ENCODE peak calls at places on chromosomes 2 and 18, in seven cellular contexts. V is H9, W is IMR-90, N is fibroblast of lung, X is keratinocyte, E is astrocyte, T is SK-N-MC. Q is an unnamed sample.

GRCh38 chr2:68796306-68796905 is 61.8 kb downstream of the ARHGAP25 start:
- DNase-seq in V (no peak), W (peak; percentile 18), N (peak; percentile 23), X (no peak), E (no peak), T (no peak), Q (no peak)

GRCh38 chr2:174066871-174067270 is 101.7 kb upstream of the SP3 start:
- DNase-seq in V (no peak), W (no peak), N (no peak), X (no peak), E (no peak), T (no peak), Q (no peak)

GRCh38 chr2:33086400-33087015 is 139.8 kb downstream of the LTBP1 start:
- DNase-seq in V (no peak), W (peak; percentile 67), N (peak; percentile 71), X (no peak), E (peak; percentile 61), T (no peak), Q (no peak)

GRCh38 chr2:217456016-217456415 is 546.8 kb downstream of the TNS1 start:
- DNase-seq in V (no peak), W (peak; percentile 59), N (no peak), X (no peak), E (peak; percentile 46), T (no peak), Q (no peak)

GRCh38 chr2:239817011-239817490 is 208.1 kb downstream of the NDUFA10 start:
- DNase-seq in V (peak; percentile 16), W (no peak), N (no peak), X (no peak), E (no peak), T (no peak), Q (peak; percentile 37)

GRCh38 chr2:5782103-5782502 is 89.9 kb downstream of the SOX11 start:
- DNase-seq in V (no peak), W (peak; percentile 51), N (peak; percentile 55), X (no peak), E (no peak), T (no peak), Q (no peak)

GRCh38 chr2:184945824-184946223 is 347.5 kb downstream of the ZNF804A start:
- DNase-seq in V (no peak), W (no peak), N (no peak), X (no peak), E (no peak), T (no peak), Q (no peak)

GRCh38 chr2:56465491-56465890 is 281.7 kb downstream of the CCDC85A start:
- DNase-seq in V (no peak), W (no peak), N (no peak), X (no peak), E (peak; percentile 12), T (no peak), Q (no peak)

GRCh38 chr18:36155960-36156757 is 26.5 kb downstream of the ELP2 start:
- DNase-seq in V (no peak), W (peak; percentile 70), N (no peak), X (no peak), E (peak; percentile 72), T (no peak), Q (no peak)

GRCh38 chr2:116477229-116477628 is 1337.3 kb upstream of the DDX18 start:
- DNase-seq in V (no peak), W (no peak), N (no peak), X (no peak), E (no peak), T (no peak), Q (no peak)

GRCh38 chr18:7261199-7261598 is 30.3 kb downstream of the LRRC30 start:
- DNase-seq in V (no peak), W (no peak), N (no peak), X (no peak), E (no peak), T (no peak), Q (no peak)

GRCh38 chr2:105744091-105744908 is 412 bp upstream of the NCK2 start:
- DNase-seq in V (no peak), W (peak; percentile 28), N (peak; percentile 34), X (no peak), E (no peak), T (no peak), Q (peak; percentile 78)

GRCh38 chr18:72826736-72827135 is 41.1 kb downstream of the NETO1 start:
- DNase-seq in V (peak; percentile 47), W (no peak), N (no peak), X (no peak), E (no peak), T (no peak), Q (peak; percentile 60)

GRCh38 chr2:54403512-54404238 is 52.5 kb upstream of the SPTBN1 start:
- DNase-seq in V (no peak), W (no peak), N (no peak), X (no peak), E (no peak), T (peak; percentile 30), Q (no peak)

GRCh38 chr2:222944971-222945740 is 84.3 kb downstream of the ACSL3 start:
- DNase-seq in V (no peak), W (no peak), N (no peak), X (no peak), E (no peak), T (no peak), Q (no peak)

GRCh38 chr2:207130958-207131521 is 34.7 kb downstream of the KLF7 start:
- DNase-seq in V (no peak), W (no peak), N (no peak), X (no peak), E (no peak), T (no peak), Q (no peak)

GRCh38 chr2:114281188-114281587 is 161.3 kb upstream of the DPP10 start:
- DNase-seq in V (no peak), W (no peak), N (no peak), X (no peak), E (no peak), T (no peak), Q (no peak)

GRCh38 chr2:235238537-235238936 is 255.3 kb upstream of the AGAP1 start:
- DNase-seq in V (no peak), W (peak; percentile 46), N (peak; percentile 85), X (no peak), E (peak; percentile 73), T (no peak), Q (no peak)

GRCh38 chr2:96815326-96816126 is 542 bp upstream of the CNNM3 start:
- DNase-seq in V (no peak), W (peak; percentile 63), N (peak; percentile 57), X (no peak), E (peak; percentile 43), T (no peak), Q (peak; percentile 63)

GRCh38 chr2:32010670-32011565 is at the start of gene MEMO1:
- DNase-seq in V (peak; percentile 93), W (peak; percentile 92), N (peak; percentile 93), X (peak; percentile 35), E (peak; percentile 89), T (peak; percentile 64), Q (peak; percentile 98)
- H3K9ac ChIP-seq in V (peak within 1 kb of the TSS; percentile 26), W (peak within 1 kb of the TSS; percentile 95), N (peak within 1 kb of the TSS; percentile 69), X (peak within 1 kb of the TSS; percentile 87), E (peak within 1 kb of the TSS; percentile 91), T (peak within 1 kb of the TSS; percentile 85), Q (peak within 1 kb of the TSS; percentile 53)

GRCh38 chr2:28683100-28683706 is 68.4 kb upstream of the PPP1CB start:
- DNase-seq in V (peak; percentile 40), W (peak; percentile 86), N (peak; percentile 88), X (no peak), E (peak; percentile 80), T (no peak), Q (peak; percentile 68)

GRCh38 chr2:28684142-28684858 is 67.3 kb upstream of the PPP1CB start:
- DNase-seq in V (no peak), W (no peak), N (no peak), X (no peak), E (no peak), T (no peak), Q (peak; percentile 71)

GRCh38 chr2:28678944-28679343 is 72.7 kb upstream of the PPP1CB start:
- DNase-seq in V (no peak), W (no peak), N (no peak), X (no peak), E (no peak), T (no peak), Q (no peak)

GRCh38 chr2:28680657-28681056 is 71.0 kb upstream of the PPP1CB start:
- DNase-seq in V (no peak), W (no peak), N (no peak), X (no peak), E (no peak), T (no peak), Q (no peak)

DNA sequence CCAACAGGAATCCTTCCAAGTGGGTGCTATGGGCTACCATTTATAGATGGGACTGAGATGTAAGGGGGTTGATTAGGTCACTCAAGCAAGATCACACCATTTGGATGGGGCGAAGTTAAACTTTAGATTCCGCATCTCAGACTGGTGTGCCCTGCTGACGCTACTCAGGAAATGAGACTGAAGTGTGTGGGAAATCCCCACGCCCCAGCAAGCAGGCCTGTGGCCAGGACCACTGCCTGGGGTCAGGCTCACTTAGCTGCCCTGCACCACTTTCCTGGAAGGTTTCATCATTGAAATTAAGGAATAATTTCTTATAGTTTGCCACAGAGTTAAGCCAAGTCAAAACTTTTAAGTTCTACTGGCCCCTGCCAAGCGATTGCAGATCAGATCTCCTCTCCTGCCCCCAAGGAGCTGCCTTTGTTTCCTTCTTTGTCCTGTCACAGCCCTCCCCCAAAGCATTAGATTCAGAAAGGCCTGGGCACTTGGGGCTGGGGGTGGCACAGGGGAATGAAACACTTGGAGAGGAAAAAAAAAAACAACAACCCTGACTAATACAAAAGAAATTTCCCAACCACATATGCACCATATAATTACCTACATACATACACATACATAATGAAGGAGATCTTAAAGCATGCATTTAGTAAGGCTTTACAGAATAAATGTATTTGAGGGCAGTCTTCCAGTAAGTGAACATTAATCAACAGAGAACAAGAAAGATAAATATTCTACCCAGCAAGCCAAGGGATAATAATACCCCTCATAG is 70.2 kb upstream of the PPP1CB start:
- DNase-seq in V (no peak), W (peak; percentile 81), N (peak; percentile 35), X (no peak), E (peak; percentile 75), T (no peak), Q (no peak)
- H3K9ac ChIP-seq in V (no peak overlapping the region), W (peak overlapping the region; percentile 3), N (no peak overlapping the region), X (peak overlapping the region; percentile 52), E (peak overlapping the region; percentile 23), T (no peak overlapping the region), Q (no peak overlapping the region)

GRCh38 chr2:42492691-42493467 is 903 bp downstream of the KCNG3 start:
- DNase-seq in V (peak; percentile 58), W (no peak), N (no peak), X (no peak), E (no peak), T (no peak), Q (peak; percentile 81)
- H3K9ac ChIP-seq in V (peak overlapping the region; percentile 3), W (no peak overlapping the region), N (no peak overlapping the region), X (no peak overlapping the region), E (no peak overlapping the region), T (peak overlapping the region; percentile 74), Q (no peak overlapping the region)

GRCh38 chr2:150153646-150154307 is 333.7 kb downstream of the RND3 start:
- DNase-seq in V (no peak), W (no peak), N (no peak), X (no peak), E (no peak), T (no peak), Q (no peak)

GRCh38 chr2:150152240-150152639 is 335.2 kb downstream of the RND3 start:
- DNase-seq in V (no peak), W (no peak), N (no peak), X (no peak), E (no peak), T (no peak), Q (no peak)

GRCh38 chr2:150146879-150147278 is 340.6 kb downstream of the RND3 start:
- DNase-seq in V (no peak), W (no peak), N (no peak), X (no peak), E (no peak), T (no peak), Q (no peak)

GRCh38 chr2:150147889-150148683 is 339.4 kb downstream of the RND3 start:
- DNase-seq in V (no peak), W (no peak), N (no peak), X (no peak), E (peak; percentile 65), T (no peak), Q (no peak)

GRCh38 chr2:150150137-150150536 is 337.3 kb downstream of the RND3 start:
- DNase-seq in V (no peak), W (no peak), N (no peak), X (no peak), E (no peak), T (no peak), Q (no peak)
- H3K9ac ChIP-seq in V (no peak overlapping the region), W (no peak overlapping the region), N (no peak overlapping the region), X (no peak overlapping the region), E (no peak overlapping the region), T (no peak overlapping the region), Q (no peak overlapping the region)

Q was measured in endodermal cell.